ENCODE peak calls at places on chromosome 12, in ten cellular contexts. One of them, this sample, is unnamed.

GRCh38 chr12:27969011-27969900 is 3.3 kb downstream of the PTHLH start:
- DNase-seq in transverse colon: no peak
- DNase-seq in B cell: no peak
- DNase-seq in AG10803: no peak
- DNase-seq in suprapubic skin: peak; percentile 58
- DNase-seq in spleen: peak; percentile 74
- DNase-seq in mesothelial cell of epicardium: peak; percentile 52
- DNase-seq in heart left ventricle: no peak
- DNase-seq in cardiac fibroblast: peak; percentile 49
- DNase-seq in lower lobe of right lung: no peak
- DNase-seq in this sample: no peak

GRCh38 chr12:9646794-9647622 is 22.5 kb upstream of the CLEC2D start:
- DNase-seq in transverse colon: no peak
- DNase-seq in B cell: peak; percentile 26
- DNase-seq in AG10803: peak; percentile 12
- DNase-seq in suprapubic skin: no peak
- DNase-seq in spleen: no peak
- DNase-seq in mesothelial cell of epicardium: no peak
- DNase-seq in heart left ventricle: no peak
- DNase-seq in cardiac fibroblast: peak; percentile 45
- DNase-seq in lower lobe of right lung: no peak
- DNase-seq in this sample: no peak

GRCh38 chr12:85363382-85364190 is 83.6 kb downstream of the ALX1 start:
- DNase-seq in transverse colon: no peak
- DNase-seq in B cell: no peak
- DNase-seq in AG10803: no peak
- DNase-seq in suprapubic skin: no peak
- DNase-seq in spleen: no peak
- DNase-seq in mesothelial cell of epicardium: no peak
- DNase-seq in heart left ventricle: peak; percentile 7
- DNase-seq in cardiac fibroblast: peak; percentile 30
- DNase-seq in lower lobe of right lung: no peak
- DNase-seq in this sample: no peak

GRCh38 chr12:13007496-13008233 is 7.6 kb upstream of the HEBP1 start:
- DNase-seq in transverse colon: no peak
- DNase-seq in B cell: no peak
- DNase-seq in AG10803: no peak
- DNase-seq in suprapubic skin: no peak
- DNase-seq in spleen: no peak
- DNase-seq in mesothelial cell of epicardium: no peak
- DNase-seq in heart left ventricle: no peak
- DNase-seq in cardiac fibroblast: no peak
- DNase-seq in lower lobe of right lung: no peak
- DNase-seq in this sample: no peak

GRCh38 chr12:55072093-55072492 is 52.3 kb downstream of the NEUROD4 start:
- DNase-seq in transverse colon: peak; percentile 32
- DNase-seq in B cell: peak; percentile 75
- DNase-seq in AG10803: peak; percentile 13
- DNase-seq in suprapubic skin: no peak
- DNase-seq in spleen: peak; percentile 92
- DNase-seq in mesothelial cell of epicardium: no peak
- DNase-seq in heart left ventricle: peak; percentile 27
- DNase-seq in cardiac fibroblast: peak; percentile 29
- DNase-seq in lower lobe of right lung: peak; percentile 69
- DNase-seq in this sample: peak; percentile 37

GRCh38 chr12:89642959-89643358 is 65.7 kb downstream of the ATP2B1 start:
- DNase-seq in transverse colon: no peak
- DNase-seq in B cell: no peak
- DNase-seq in AG10803: no peak
- DNase-seq in suprapubic skin: no peak
- DNase-seq in spleen: no peak
- DNase-seq in mesothelial cell of epicardium: no peak
- DNase-seq in heart left ventricle: no peak
- DNase-seq in cardiac fibroblast: no peak
- DNase-seq in lower lobe of right lung: no peak
- DNase-seq in this sample: no peak

GRCh38 chr12:572532-572899 is 90.7 kb downstream of the NINJ2 start:
- DNase-seq in transverse colon: no peak
- DNase-seq in B cell: no peak
- DNase-seq in AG10803: no peak
- DNase-seq in suprapubic skin: no peak
- DNase-seq in spleen: no peak
- DNase-seq in mesothelial cell of epicardium: no peak
- DNase-seq in heart left ventricle: no peak
- DNase-seq in cardiac fibroblast: peak; percentile 68
- DNase-seq in lower lobe of right lung: no peak
- DNase-seq in this sample: no peak

GRCh38 chr12:10031771-10032175 is 1.3 kb downstream of the CLEC9A start:
- DNase-seq in transverse colon: no peak
- DNase-seq in B cell: no peak
- DNase-seq in AG10803: peak; percentile 97
- DNase-seq in suprapubic skin: no peak
- DNase-seq in spleen: no peak
- DNase-seq in mesothelial cell of epicardium: no peak
- DNase-seq in heart left ventricle: no peak
- DNase-seq in cardiac fibroblast: peak; percentile 96
- DNase-seq in lower lobe of right lung: no peak
- DNase-seq in this sample: no peak

GRCh38 chr12:3342051-3342450 is 149.0 kb upstream of the PRMT8 start:
- DNase-seq in transverse colon: no peak
- DNase-seq in B cell: peak; percentile 11
- DNase-seq in AG10803: peak; percentile 26
- DNase-seq in suprapubic skin: no peak
- DNase-seq in spleen: peak; percentile 62
- DNase-seq in mesothelial cell of epicardium: peak; percentile 66
- DNase-seq in heart left ventricle: peak; percentile 70
- DNase-seq in cardiac fibroblast: peak; percentile 42
- DNase-seq in lower lobe of right lung: no peak
- DNase-seq in this sample: no peak

GRCh38 chr12:118611295-118611694 is 234.9 kb downstream of the SUDS3 start:
- DNase-seq in transverse colon: no peak
- DNase-seq in B cell: no peak
- DNase-seq in AG10803: no peak
- DNase-seq in suprapubic skin: no peak
- DNase-seq in spleen: no peak
- DNase-seq in mesothelial cell of epicardium: no peak
- DNase-seq in heart left ventricle: no peak
- DNase-seq in cardiac fibroblast: no peak
- DNase-seq in lower lobe of right lung: no peak
- DNase-seq in this sample: no peak

GRCh38 chr12:131066886-131067490 is 113.3 kb downstream of the ADGRD1 start:
- DNase-seq in transverse colon: no peak
- DNase-seq in B cell: no peak
- DNase-seq in AG10803: no peak
- DNase-seq in suprapubic skin: no peak
- DNase-seq in spleen: peak; percentile 50
- DNase-seq in mesothelial cell of epicardium: no peak
- DNase-seq in heart left ventricle: peak; percentile 7
- DNase-seq in cardiac fibroblast: no peak
- DNase-seq in lower lobe of right lung: no peak
- DNase-seq in this sample: no peak

GRCh38 chr12:70583251-70583650 is 54.0 kb downstream of the PTPRB start:
- DNase-seq in transverse colon: no peak
- DNase-seq in B cell: no peak
- DNase-seq in AG10803: no peak
- DNase-seq in suprapubic skin: no peak
- DNase-seq in spleen: no peak
- DNase-seq in mesothelial cell of epicardium: no peak
- DNase-seq in heart left ventricle: no peak
- DNase-seq in cardiac fibroblast: no peak
- DNase-seq in lower lobe of right lung: no peak
- DNase-seq in this sample: no peak

GRCh38 chr12:70576341-70577282 is 60.6 kb downstream of the PTPRB start:
- DNase-seq in transverse colon: no peak
- DNase-seq in B cell: peak; percentile 56
- DNase-seq in AG10803: peak; percentile 89
- DNase-seq in suprapubic skin: no peak
- DNase-seq in spleen: no peak
- DNase-seq in mesothelial cell of epicardium: no peak
- DNase-seq in heart left ventricle: peak; percentile 9
- DNase-seq in cardiac fibroblast: peak; percentile 90
- DNase-seq in lower lobe of right lung: no peak
- DNase-seq in this sample: peak; percentile 34

GRCh38 chr12:70581199-70581598 is 56.0 kb downstream of the PTPRB start:
- DNase-seq in transverse colon: no peak
- DNase-seq in B cell: no peak
- DNase-seq in AG10803: no peak
- DNase-seq in suprapubic skin: no peak
- DNase-seq in spleen: no peak
- DNase-seq in mesothelial cell of epicardium: no peak
- DNase-seq in heart left ventricle: no peak
- DNase-seq in cardiac fibroblast: no peak
- DNase-seq in lower lobe of right lung: no peak
- DNase-seq in this sample: no peak

GRCh38 chr12:70571705-70572269 is 65.4 kb downstream of the PTPRB start:
- DNase-seq in transverse colon: no peak
- DNase-seq in B cell: no peak
- DNase-seq in AG10803: peak; percentile 16
- DNase-seq in suprapubic skin: no peak
- DNase-seq in spleen: no peak
- DNase-seq in mesothelial cell of epicardium: no peak
- DNase-seq in heart left ventricle: no peak
- DNase-seq in cardiac fibroblast: no peak
- DNase-seq in lower lobe of right lung: no peak
- DNase-seq in this sample: no peak

GRCh38 chr12:70577283-70577634 is 60.0 kb downstream of the PTPRB start:
- DNase-seq in transverse colon: no peak
- DNase-seq in B cell: no peak
- DNase-seq in AG10803: no peak
- DNase-seq in suprapubic skin: no peak
- DNase-seq in spleen: no peak
- DNase-seq in mesothelial cell of epicardium: no peak
- DNase-seq in heart left ventricle: no peak
- DNase-seq in cardiac fibroblast: no peak
- DNase-seq in lower lobe of right lung: no peak
- DNase-seq in this sample: no peak
- TF ChIP-seq CTCF in transverse colon: no peak
- TF ChIP-seq CTCF in B cell: peak; percentile 35
- TF ChIP-seq CTCF in AG10803: no peak
- TF ChIP-seq CTCF in suprapubic skin: no peak
- TF ChIP-seq CTCF in spleen: no peak
- TF ChIP-seq CTCF in mesothelial cell of epicardium: no peak
- TF ChIP-seq CTCF in heart left ventricle: no peak
- TF ChIP-seq CTCF in cardiac fibroblast: no peak
- TF ChIP-seq CTCF in lower lobe of right lung: no peak
- TF ChIP-seq CTCF in this sample: no peak

DNA sequence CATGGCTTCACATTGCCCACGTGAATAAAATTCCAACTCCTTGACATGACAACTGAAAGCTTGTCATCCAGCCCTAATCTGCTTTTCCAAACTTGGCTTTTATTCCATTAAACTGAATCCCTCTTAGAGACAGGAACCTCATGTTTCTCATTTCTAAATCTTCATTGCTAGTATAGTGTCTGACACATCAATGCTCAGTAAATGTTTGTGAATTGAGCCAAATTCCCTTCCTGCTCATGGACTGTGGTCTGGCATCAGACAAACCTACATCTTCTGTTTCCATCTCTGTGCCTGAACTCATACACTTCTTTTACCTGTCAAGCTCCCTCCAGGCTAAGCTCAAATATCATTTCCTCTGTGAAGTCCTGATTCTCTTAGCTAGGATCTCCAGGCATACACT is 4.3 kb upstream of the FKBP11 start:
- DNase-seq in transverse colon: no peak
- DNase-seq in B cell: no peak
- DNase-seq in AG10803: no peak
- DNase-seq in suprapubic skin: no peak
- DNase-seq in spleen: no peak
- DNase-seq in mesothelial cell of epicardium: no peak
- DNase-seq in heart left ventricle: no peak
- DNase-seq in cardiac fibroblast: no peak
- DNase-seq in lower lobe of right lung: no peak
- DNase-seq in this sample: no peak
- TF ChIP-seq CTCF in transverse colon: no peak
- TF ChIP-seq CTCF in B cell: no peak
- TF ChIP-seq CTCF in AG10803: no peak
- TF ChIP-seq CTCF in suprapubic skin: no peak
- TF ChIP-seq CTCF in spleen: no peak
- TF ChIP-seq CTCF in mesothelial cell of epicardium: no peak
- TF ChIP-seq CTCF in heart left ventricle: no peak
- TF ChIP-seq CTCF in cardiac fibroblast: no peak
- TF ChIP-seq CTCF in lower lobe of right lung: no peak
- TF ChIP-seq CTCF in this sample: no peak

GRCh38 chr12:43480591-43480990 is 71.4 kb downstream of the ADAMTS20 start:
- DNase-seq in transverse colon: no peak
- DNase-seq in B cell: no peak
- DNase-seq in AG10803: no peak
- DNase-seq in suprapubic skin: no peak
- DNase-seq in spleen: no peak
- DNase-seq in mesothelial cell of epicardium: no peak
- DNase-seq in heart left ventricle: no peak
- DNase-seq in cardiac fibroblast: no peak
- DNase-seq in lower lobe of right lung: no peak
- DNase-seq in this sample: no peak

GRCh38 chr12:43482311-43483085 is 69.5 kb downstream of the ADAMTS20 start:
- DNase-seq in transverse colon: no peak
- DNase-seq in B cell: no peak
- DNase-seq in AG10803: no peak
- DNase-seq in suprapubic skin: no peak
- DNase-seq in spleen: no peak
- DNase-seq in mesothelial cell of epicardium: no peak
- DNase-seq in heart left ventricle: no peak
- DNase-seq in cardiac fibroblast: no peak
- DNase-seq in lower lobe of right lung: no peak
- DNase-seq in this sample: no peak
- TF ChIP-seq CTCF in transverse colon: no peak
- TF ChIP-seq CTCF in B cell: no peak
- TF ChIP-seq CTCF in AG10803: no peak
- TF ChIP-seq CTCF in suprapubic skin: no peak
- TF ChIP-seq CTCF in spleen: no peak
- TF ChIP-seq CTCF in mesothelial cell of epicardium: no peak
- TF ChIP-seq CTCF in heart left ventricle: no peak
- TF ChIP-seq CTCF in cardiac fibroblast: no peak
- TF ChIP-seq CTCF in lower lobe of right lung: no peak
- TF ChIP-seq CTCF in this sample: no peak

DNA sequence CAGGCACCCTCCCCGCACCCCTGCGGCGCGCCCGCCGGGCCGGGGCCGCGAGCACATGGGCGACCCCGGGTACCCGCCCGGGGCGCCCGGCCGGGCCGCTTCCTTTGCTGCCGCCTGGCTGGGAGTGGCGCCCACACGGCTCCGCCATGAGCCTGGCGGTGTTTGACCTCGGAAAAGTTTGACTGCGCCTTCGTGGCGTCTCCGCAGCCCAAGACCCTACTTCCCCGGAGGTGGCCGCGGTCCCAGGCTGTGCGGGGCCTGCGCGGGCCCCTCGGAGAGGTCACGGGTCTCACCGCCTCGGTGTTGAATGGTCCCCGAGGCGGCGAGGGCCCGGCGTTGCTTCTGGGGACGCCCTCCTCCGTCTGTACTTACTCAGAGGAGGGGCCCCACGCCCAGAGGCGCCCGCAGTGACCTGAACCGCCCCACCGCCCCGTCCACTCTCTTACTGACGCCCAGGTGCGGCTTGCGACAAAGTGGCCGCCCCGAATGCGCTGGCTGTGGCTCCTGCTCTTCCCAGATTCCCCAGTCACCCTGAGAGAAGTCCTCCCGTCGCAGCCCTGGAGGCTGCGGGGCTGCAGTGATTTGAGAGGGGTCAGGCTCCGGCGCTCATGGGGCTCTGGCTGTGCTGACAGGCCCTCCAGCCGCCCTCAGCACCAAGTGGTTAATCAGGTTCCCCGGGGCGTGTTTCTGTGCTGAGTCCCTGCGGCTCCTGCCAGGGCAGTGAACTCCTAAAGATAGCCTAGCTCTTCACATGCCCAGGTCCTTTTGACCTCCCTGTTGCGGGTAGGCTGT is 5.8 kb downstream of the KMT5A start:
- DNase-seq in transverse colon: peak; percentile 79
- DNase-seq in B cell: peak; percentile 50
- DNase-seq in AG10803: no peak
- DNase-seq in suprapubic skin: peak; percentile 78
- DNase-seq in spleen: peak; percentile 90
- DNase-seq in mesothelial cell of epicardium: peak; percentile 50
- DNase-seq in heart left ventricle: peak; percentile 54
- DNase-seq in cardiac fibroblast: peak; percentile 35
- DNase-seq in lower lobe of right lung: peak; percentile 86
- DNase-seq in this sample: peak; percentile 76
- TF ChIP-seq CTCF in transverse colon: no peak
- TF ChIP-seq CTCF in B cell: no peak
- TF ChIP-seq CTCF in AG10803: no peak
- TF ChIP-seq CTCF in suprapubic skin: no peak
- TF ChIP-seq CTCF in spleen: peak; percentile 22
- TF ChIP-seq CTCF in mesothelial cell of epicardium: no peak
- TF ChIP-seq CTCF in heart left ventricle: no peak
- TF ChIP-seq CTCF in cardiac fibroblast: no peak
- TF ChIP-seq CTCF in lower lobe of right lung: no peak
- TF ChIP-seq CTCF in this sample: no peak

This sample was measured in GM10248.